ENCODE peak calls at places on chromosomes 7 and 10, in five cellular contexts. One of them, this sample, is unnamed.

GRCh38 chr10:22319559-22320558 is 1.0 kb upstream of the BMI1 start:
- DNase-seq in cardiac muscle cell: no peak
- DNase-seq in ovary: no peak
- DNase-seq in PC-3: peak; percentile 57
- DNase-seq in keratinocyte: no peak
- DNase-seq in this sample: no peak

GRCh38 chr10:77873558-77874380 is 52.8 kb downstream of the DLG5 start:
- DNase-seq in cardiac muscle cell: peak; percentile 51
- DNase-seq in keratinocyte: peak; percentile 90
- DNase-seq in PC-3: peak; percentile 99
- DNase-seq in ovary: peak; percentile 53
- DNase-seq in this sample: peak; percentile 86

GRCh38 chr10:129474642-129475041 is 7.6 kb downstream of the MGMT start:
- DNase-seq in keratinocyte: no peak
- DNase-seq in ovary: no peak
- DNase-seq in cardiac muscle cell: no peak
- DNase-seq in PC-3: no peak
- DNase-seq in this sample: no peak

GRCh38 chr7:63112764-63113712 is 885.6 kb upstream of the ZNF722 start:
- DNase-seq in ovary: no peak
- DNase-seq in PC-3: no peak
- DNase-seq in cardiac muscle cell: no peak
- DNase-seq in keratinocyte: no peak
- DNase-seq in this sample: no peak

GRCh38 chr7:155542276-155542675 is 4.1 kb downstream of the CNPY1 start:
- DNase-seq in keratinocyte: no peak
- DNase-seq in cardiac muscle cell: no peak
- DNase-seq in PC-3: no peak
- DNase-seq in ovary: no peak
- DNase-seq in this sample: no peak

GRCh38 chr7:85516675-85517074 is 329.8 kb upstream of the SEMA3D start:
- DNase-seq in cardiac muscle cell: peak; percentile 13
- DNase-seq in keratinocyte: no peak
- DNase-seq in PC-3: no peak
- DNase-seq in ovary: no peak
- DNase-seq in this sample: no peak

GRCh38 chr10:11395581-11396310 is 215.7 kb downstream of the USP6NL start:
- DNase-seq in PC-3: no peak
- DNase-seq in cardiac muscle cell: no peak
- DNase-seq in ovary: no peak
- DNase-seq in keratinocyte: no peak
- DNase-seq in this sample: no peak

GRCh38 chr10:77692782-77693181 is 55.2 kb upstream of the KCNMA1 start:
- DNase-seq in PC-3: peak; percentile 60
- DNase-seq in cardiac muscle cell: peak; percentile 55
- DNase-seq in keratinocyte: peak; percentile 45
- DNase-seq in ovary: no peak
- DNase-seq in this sample: peak; percentile 74

GRCh38 chr10:119769886-119770285 is 44.0 kb downstream of the INPP5F start:
- DNase-seq in ovary: no peak
- DNase-seq in keratinocyte: peak; percentile 64
- DNase-seq in cardiac muscle cell: peak; percentile 56
- DNase-seq in PC-3: peak; percentile 71
- DNase-seq in this sample: peak; percentile 92

GRCh38 chr10:63114031-63114814 is 18.9 kb upstream of the NRBF2 start:
- DNase-seq in keratinocyte: no peak
- DNase-seq in ovary: peak; percentile 88
- DNase-seq in cardiac muscle cell: peak; percentile 97
- DNase-seq in PC-3: peak; percentile 87
- DNase-seq in this sample: peak; percentile 89

GRCh38 chr10:84329094-84329611 is 764 bp downstream of the CCSER2 start:
- DNase-seq in PC-3: peak; percentile 35
- DNase-seq in ovary: no peak
- DNase-seq in cardiac muscle cell: peak; percentile 49
- DNase-seq in keratinocyte: no peak
- DNase-seq in this sample: peak; percentile 50

GRCh38 chr10:4201866-4202825 is 417.1 kb upstream of the KLF6 start:
- DNase-seq in cardiac muscle cell: peak; percentile 31
- DNase-seq in ovary: no peak
- DNase-seq in keratinocyte: no peak
- DNase-seq in PC-3: no peak
- DNase-seq in this sample: no peak

GRCh38 chr10:110652475-110653118 is 8.5 kb downstream of the RBM20 start:
- DNase-seq in cardiac muscle cell: no peak
- DNase-seq in ovary: no peak
- DNase-seq in PC-3: no peak
- DNase-seq in keratinocyte: no peak
- DNase-seq in this sample: no peak

GRCh38 chr10:58665361-58665760 is 152.7 kb downstream of the BICC1 start:
- DNase-seq in PC-3: no peak
- DNase-seq in keratinocyte: no peak
- DNase-seq in cardiac muscle cell: peak; percentile 48
- DNase-seq in ovary: no peak
- DNase-seq in this sample: peak; percentile 21

GRCh38 chr10:58660577-58661255 is 148.0 kb downstream of the BICC1 start:
- DNase-seq in keratinocyte: no peak
- DNase-seq in ovary: no peak
- DNase-seq in cardiac muscle cell: peak; percentile 41
- DNase-seq in PC-3: no peak
- DNase-seq in this sample: peak; percentile 30

GRCh38 chr10:58662314-58662713 is 149.6 kb downstream of the BICC1 start:
- DNase-seq in keratinocyte: no peak
- DNase-seq in PC-3: peak; percentile 85
- DNase-seq in cardiac muscle cell: peak; percentile 88
- DNase-seq in ovary: no peak
- DNase-seq in this sample: peak; percentile 96

GRCh38 chr10:58661336-58661735 is 148.7 kb downstream of the BICC1 start:
- DNase-seq in cardiac muscle cell: no peak
- DNase-seq in PC-3: peak; percentile 45
- DNase-seq in ovary: no peak
- DNase-seq in keratinocyte: no peak
- DNase-seq in this sample: peak; percentile 88

DNA sequence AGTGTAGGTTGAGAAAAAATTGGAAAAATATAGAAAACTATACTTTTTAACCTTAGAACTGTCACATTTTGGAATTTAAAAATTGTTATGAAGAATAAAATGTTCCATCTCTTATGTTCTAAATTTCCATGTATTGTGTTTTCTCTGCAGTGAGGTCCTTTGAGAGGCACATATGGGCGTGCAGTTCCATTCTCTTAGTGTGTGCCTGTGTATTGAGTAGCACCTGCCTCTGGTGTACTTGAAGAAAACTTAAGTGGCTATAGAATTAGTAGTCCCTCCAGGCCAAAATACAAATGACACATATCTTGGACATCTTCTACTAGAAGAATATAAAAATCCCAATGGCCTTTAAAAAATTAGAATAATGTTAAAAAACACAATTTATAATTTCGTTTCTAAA is 149.2 kb downstream of the BICC1 start:
- DNase-seq in cardiac muscle cell: no peak
- DNase-seq in keratinocyte: no peak
- DNase-seq in ovary: no peak
- DNase-seq in PC-3: no peak
- DNase-seq in this sample: no peak
- H3K36me3 ChIP-seq in cardiac muscle cell: no peaks in the 10 kb centered on the region
- H3K36me3 ChIP-seq in keratinocyte: no peaks in the 10 kb centered on the region
- H3K36me3 ChIP-seq in ovary: no peaks in the 10 kb centered on the region
- H3K36me3 ChIP-seq in PC-3: no peaks in the 10 kb centered on the region
- H3K36me3 ChIP-seq in this sample: no peaks in the 10 kb centered on the region

GRCh38 chr10:79206300-79207095 is 137.7 kb downstream of the ZMIZ1 start:
- DNase-seq in keratinocyte: no peak
- DNase-seq in ovary: peak; percentile 57
- DNase-seq in cardiac muscle cell: no peak
- DNase-seq in PC-3: no peak
- DNase-seq in this sample: no peak

GRCh38 chr10:79202188-79203013 is 133.6 kb downstream of the ZMIZ1 start:
- DNase-seq in ovary: no peak
- DNase-seq in keratinocyte: no peak
- DNase-seq in cardiac muscle cell: peak; percentile 38
- DNase-seq in PC-3: peak; percentile 89
- DNase-seq in this sample: no peak

GRCh38 chr10:79203014-79203675 is 134.4 kb downstream of the ZMIZ1 start:
- DNase-seq in PC-3: no peak
- DNase-seq in keratinocyte: no peak
- DNase-seq in ovary: no peak
- DNase-seq in cardiac muscle cell: no peak
- DNase-seq in this sample: no peak

GRCh38 chr10:79201706-79202105 is 132.9 kb downstream of the ZMIZ1 start:
- DNase-seq in PC-3: no peak
- DNase-seq in ovary: no peak
- DNase-seq in cardiac muscle cell: no peak
- DNase-seq in keratinocyte: no peak
- DNase-seq in this sample: no peak

GRCh38 chr10:79203833-79204232 is 135.1 kb downstream of the ZMIZ1 start:
- DNase-seq in cardiac muscle cell: no peak
- DNase-seq in ovary: no peak
- DNase-seq in PC-3: no peak
- DNase-seq in keratinocyte: no peak
- DNase-seq in this sample: no peak
- H3K36me3 ChIP-seq in cardiac muscle cell: peaks cover 26% of the 10 kb centered on the region
- H3K36me3 ChIP-seq in ovary: no peaks in the 10 kb centered on the region
- H3K36me3 ChIP-seq in PC-3: peaks cover 34% of the 10 kb centered on the region
- H3K36me3 ChIP-seq in keratinocyte: peaks cover 11% of the 10 kb centered on the region
- H3K36me3 ChIP-seq in this sample: peaks cover 35% of the 10 kb centered on the region

DNA sequence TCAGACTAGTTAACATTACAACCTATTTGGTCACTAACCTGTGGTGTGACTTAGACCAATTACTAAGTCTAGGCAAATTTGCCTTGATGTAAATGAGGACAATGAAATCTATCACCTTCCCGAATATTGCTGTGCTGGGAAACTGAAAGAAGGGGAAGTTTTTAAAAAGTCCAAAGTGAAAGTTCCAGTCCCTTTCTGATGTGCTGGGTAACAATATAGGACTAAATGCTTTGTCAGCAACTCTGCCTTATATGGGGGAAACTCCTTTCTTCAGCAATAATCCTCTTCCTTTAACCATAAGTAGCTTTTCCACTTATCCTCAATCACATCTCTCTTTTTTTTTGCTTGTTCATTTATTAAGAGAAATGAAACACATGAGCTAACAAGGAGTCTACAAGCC is 3.9 kb downstream of the PIK3AP1 start:
- DNase-seq in keratinocyte: no peak
- DNase-seq in ovary: no peak
- DNase-seq in cardiac muscle cell: no peak
- DNase-seq in PC-3: no peak
- DNase-seq in this sample: no peak
- H3K36me3 ChIP-seq in keratinocyte: no peaks in the 10 kb centered on the region
- H3K36me3 ChIP-seq in ovary: no peaks in the 10 kb centered on the region
- H3K36me3 ChIP-seq in cardiac muscle cell: no peaks in the 10 kb centered on the region
- H3K36me3 ChIP-seq in PC-3: no peaks in the 10 kb centered on the region
- H3K36me3 ChIP-seq in this sample: no peaks in the 10 kb centered on the region

DNA sequence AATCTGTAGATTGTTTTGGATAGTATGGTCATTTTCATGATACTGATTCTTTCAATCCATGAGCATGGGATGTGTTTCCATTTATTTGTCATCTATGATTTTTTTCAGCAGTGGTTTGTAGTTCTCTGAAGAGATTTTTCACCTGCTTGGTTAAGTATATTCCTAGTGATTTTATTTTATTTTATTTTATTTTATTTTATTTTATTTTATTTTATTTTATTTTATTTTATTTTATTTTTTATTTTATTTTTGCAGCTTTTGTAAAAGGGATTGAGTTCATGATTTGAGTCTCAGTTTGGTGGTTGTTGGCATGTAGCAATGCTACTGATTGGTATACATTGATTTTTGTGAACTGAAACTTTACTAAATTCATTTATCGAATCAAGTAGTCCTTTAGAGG is 404.2 kb downstream of the SDK1 start:
- DNase-seq in keratinocyte: no peak
- DNase-seq in ovary: no peak
- DNase-seq in PC-3: no peak
- DNase-seq in cardiac muscle cell: no peak
- DNase-seq in this sample: no peak
- H3K36me3 ChIP-seq in keratinocyte: no peaks in the 10 kb centered on the region
- H3K36me3 ChIP-seq in ovary: no peaks in the 10 kb centered on the region
- H3K36me3 ChIP-seq in PC-3: no peaks in the 10 kb centered on the region
- H3K36me3 ChIP-seq in cardiac muscle cell: no peaks in the 10 kb centered on the region
- H3K36me3 ChIP-seq in this sample: no peaks in the 10 kb centered on the region

GRCh38 chr7:55158983-55159382 is 140.2 kb downstream of the EGFR start:
- DNase-seq in keratinocyte: no peak
- DNase-seq in ovary: no peak
- DNase-seq in PC-3: no peak
- DNase-seq in cardiac muscle cell: no peak
- DNase-seq in this sample: no peak

GRCh38 chr7:55158541-55158940 is 139.7 kb downstream of the EGFR start:
- DNase-seq in cardiac muscle cell: no peak
- DNase-seq in keratinocyte: no peak
- DNase-seq in PC-3: peak; percentile 58
- DNase-seq in ovary: no peak
- DNase-seq in this sample: peak; percentile 22

GRCh38 chr7:55162476-55162875 is 143.7 kb downstream of the EGFR start:
- DNase-seq in ovary: no peak
- DNase-seq in PC-3: no peak
- DNase-seq in keratinocyte: no peak
- DNase-seq in cardiac muscle cell: no peak
- DNase-seq in this sample: no peak

GRCh38 chr7:55161154-55161687 is 142.4 kb downstream of the EGFR start:
- DNase-seq in keratinocyte: no peak
- DNase-seq in ovary: no peak
- DNase-seq in PC-3: no peak
- DNase-seq in cardiac muscle cell: no peak
- DNase-seq in this sample: no peak

DNA sequence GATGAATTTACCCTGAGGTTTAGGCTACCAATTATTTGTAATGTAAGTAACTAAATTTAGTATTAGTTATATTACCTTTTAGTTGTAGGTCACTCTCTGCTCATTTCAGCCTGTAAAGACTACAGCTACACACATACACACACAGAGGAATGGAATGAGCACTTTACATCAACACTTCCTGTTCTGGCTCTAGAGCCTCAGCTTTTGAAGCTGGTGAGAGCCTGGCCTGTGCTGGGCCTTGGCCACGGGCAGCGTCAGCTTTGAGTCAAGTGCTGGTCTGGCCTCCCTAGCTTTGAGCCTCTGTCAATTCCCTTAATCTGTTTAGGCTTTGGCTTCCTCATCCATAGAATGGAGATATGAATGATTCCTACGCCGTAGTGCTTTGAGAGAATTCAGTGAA is 141.7 kb downstream of the EGFR start:
- DNase-seq in cardiac muscle cell: peak; percentile 74
- DNase-seq in ovary: no peak
- DNase-seq in keratinocyte: no peak
- DNase-seq in PC-3: no peak
- DNase-seq in this sample: no peak
- H3K36me3 ChIP-seq in cardiac muscle cell: no peaks in the 10 kb centered on the region
- H3K36me3 ChIP-seq in ovary: no peaks in the 10 kb centered on the region
- H3K36me3 ChIP-seq in keratinocyte: peaks cover 66% of the 10 kb centered on the region
- H3K36me3 ChIP-seq in PC-3: peaks cover 71% of the 10 kb centered on the region
- H3K36me3 ChIP-seq in this sample: peaks cover 49% of the 10 kb centered on the region

This sample was measured in bronchial epithelial cell.